ENCODE peak calls at places on chromosomes 11 and 22, in four cellular contexts. O, M, D and U are unnamed samples.

GRCh38 chr22:48569476-48570233 is 1258.0 kb downstream of the BRD1 start:
- DNase-seq in O (no peak), M (no peak), D (no peak), U (no peak)

GRCh38 chr22:43017525-43018290 is 2.8 kb upstream of the PACSIN2 start:
- DNase-seq in D (no peak), M (no peak), O (no peak), U (no peak)

GRCh38 chr11:8988329-8989234 is 15.2 kb downstream of the NRIP3 start:
- DNase-seq in D (no peak), M (no peak), O (peak; percentile 71), U (no peak)

GRCh38 chr11:103662880-103663279 is 373.6 kb upstream of the DDI1 start:
- DNase-seq in O (no peak), D (no peak), M (no peak), U (no peak)

GRCh38 chr22:41380993-41381328 is 781 bp upstream of the TEF start:
- DNase-seq in D (no peak), M (peak; percentile 69), O (peak; percentile 42), U (no peak)

GRCh38 chr11:45896392-45897068 is 10.5 kb downstream of the FREY1 start:
- DNase-seq in O (no peak), D (peak; percentile 82), M (no peak), U (no peak)

GRCh38 chr11:65897020-65897471 is 3.1 kb downstream of the FOSL1 start:
- DNase-seq in M (no peak), D (no peak), O (no peak), U (no peak)

GRCh38 chr11:120336641-120337132 is 474 bp downstream of the ARHGEF12 start:
- DNase-seq in D (peak; percentile 59), M (no peak), O (no peak), U (no peak)

GRCh38 chr11:71568707-71569349 is 3.5 kb downstream of the KRTAP5-10 start:
- DNase-seq in O (peak; percentile 2), M (no peak), D (no peak), U (no peak)

GRCh38 chr11:68009391-68010000 is 631 bp upstream of the ALDH3B1 start:
- DNase-seq in O (no peak), D (no peak), M (no peak), U (no peak)

GRCh38 chr11:75938543-75938942 is 123.5 kb downstream of the UVRAG start:
- DNase-seq in O (peak; percentile 20), M (no peak), D (no peak), U (no peak)

GRCh38 chr11:122779047-122779629 is 59.2 kb upstream of the CRTAM start:
- DNase-seq in M (no peak), O (no peak), D (no peak), U (no peak)

GRCh38 chr11:119222308-119222707 is 16.2 kb downstream of the CBL start:
- DNase-seq in M (no peak), D (no peak), O (no peak), U (no peak)

GRCh38 chr11:119852741-119853140 is 123.7 kb upstream of the NECTIN1 start:
- DNase-seq in M (no peak), D (no peak), O (no peak), U (no peak)

GRCh38 chr11:2663506-2663905 is 36.3 kb downstream of the KCNQ1OT1 start:
- DNase-seq in O (no peak), M (no peak), D (no peak), U (no peak)

GRCh38 chr22:44051961-44052360 is 27.9 kb downstream of the PARVB start:
- DNase-seq in M (no peak), O (no peak), D (no peak), U (no peak)

GRCh38 chr11:129728571-129728970 is 87.1 kb upstream of the TMEM45B start:
- DNase-seq in D (no peak), O (peak; percentile 68), M (no peak), U (no peak)

GRCh38 chr22:49826603-49827306 is 918 bp downstream of the BRD1 start:
- DNase-seq in D (no peak), O (peak; percentile 11), M (no peak), U (no peak)

GRCh38 chr11:121478226-121478894 is 25.6 kb upstream of the SORL1-AS1 start:
- DNase-seq in D (no peak), O (peak; percentile 81), M (no peak), U (no peak)

GRCh38 chr22:48758905-48759875 is 1068.5 kb downstream of the BRD1 start:
- DNase-seq in O (no peak), M (no peak), D (peak; percentile 5), U (no peak)

GRCh38 chr22:46381142-46381541 is 45.6 kb downstream of the TRMU start:
- DNase-seq in D (no peak), M (no peak), O (peak; percentile 71), U (no peak)

GRCh38 chr11:114059984-114060401 is 482 bp downstream of the ZBTB16 start:
- DNase-seq in D (no peak), M (no peak), O (no peak), U (no peak)

GRCh38 chr11:94243571-94244229 is 60.7 kb upstream of the IZUMO1R start:
- DNase-seq in D (no peak), M (no peak), O (no peak), U (no peak)

GRCh38 chr11:93329936-93330445 is 551 bp upstream of the DEUP1 start:
- DNase-seq in D (peak; percentile 36), M (no peak), O (peak; percentile 8), U (no peak)

GRCh38 chr11:67379061-67380058 is 6.0 kb upstream of the CLCF1 start:
- DNase-seq in O (peak; percentile 61), D (no peak), M (no peak), U (no peak)

GRCh38 chr11:16317712-16318111 is 38.6 kb downstream of the SOX6 start:
- DNase-seq in O (no peak), M (no peak), D (no peak), U (no peak)

GRCh38 chr22:30611197-30611596 is 4.2 kb downstream of the TCN2 start:
- DNase-seq in M (no peak), O (peak; percentile 51), D (no peak), U (no peak)

GRCh38 chr22:41979423-41980250 is 10.4 kb downstream of the SEPTIN3 start:
- DNase-seq in M (no peak), D (no peak), O (no peak), U (no peak)

GRCh38 chr22:40251106-40251505 is 73.4 kb downstream of the TNRC6B start:
- DNase-seq in O (peak; percentile 39), M (no peak), D (no peak), U (no peak)

DNA sequence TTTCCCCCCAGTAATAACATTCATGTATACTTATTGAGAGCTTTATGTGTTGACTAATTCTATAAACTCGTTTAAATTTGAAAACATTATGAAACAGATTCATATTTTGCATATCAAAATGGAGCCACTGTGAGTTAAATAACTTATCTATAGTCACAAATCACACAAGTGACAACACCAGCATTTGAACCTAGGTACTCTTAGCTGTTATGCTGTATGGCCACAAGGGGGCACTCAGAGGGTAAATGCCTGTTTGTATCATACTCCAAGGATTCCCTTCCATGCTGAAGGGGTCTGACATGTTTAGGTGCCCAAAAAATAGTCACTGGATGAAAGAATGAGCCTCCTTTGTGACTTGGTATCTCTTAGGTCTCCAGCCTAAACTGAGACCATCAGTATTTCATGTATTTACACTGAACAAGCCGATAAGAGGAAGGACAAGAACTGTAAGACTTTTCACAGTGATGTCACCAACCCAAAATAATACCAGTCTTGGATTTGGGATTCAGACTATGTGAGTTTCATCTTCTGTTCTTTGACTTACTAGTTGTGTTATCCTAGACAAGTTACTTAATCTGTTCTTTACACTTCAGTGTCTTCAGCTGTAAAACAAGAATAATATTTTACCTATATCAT is 12.2 kb upstream of the OR52D1 start:
- DNase-seq in D (peak; percentile 43), O (peak; percentile 48), M (peak; percentile 2), U (peak; percentile 39)
- TF ChIP-seq CTCF in D (peak; percentile 81), O (peak; percentile 70), M (peak; percentile 78), U (peak; percentile 89)

DNA sequence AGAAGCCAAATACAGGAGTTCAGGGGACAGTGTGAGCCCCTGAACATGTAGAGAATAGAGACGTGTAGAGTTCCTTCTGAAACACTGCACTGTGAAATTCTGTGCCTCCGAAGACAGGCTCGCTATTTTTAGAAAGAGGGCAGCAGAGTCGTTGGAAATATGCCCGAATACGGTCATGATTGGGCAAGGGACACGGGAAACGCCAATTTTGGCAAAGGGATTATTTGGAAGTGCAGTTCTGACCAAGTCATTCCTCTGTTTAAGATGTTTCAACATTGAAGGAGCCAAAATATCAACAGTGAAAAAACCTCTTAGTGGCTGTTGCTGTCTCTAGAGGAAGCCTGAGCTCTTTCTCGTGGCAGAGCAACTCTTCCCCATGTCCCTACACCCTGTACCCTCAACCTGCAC is 9.5 kb upstream of the CBX6 start:
- DNase-seq in O (no peak), D (no peak), M (no peak), U (no peak)
- TF ChIP-seq CTCF in O (no peak), D (no peak), M (no peak), U (no peak)

GRCh38 chr11:130829801-130830562 is 86.3 kb downstream of the SNX19 start:
- DNase-seq in D (no peak), O (no peak), M (no peak), U (no peak)

GRCh38 chr11:130828741-130829140 is 87.5 kb downstream of the SNX19 start:
- DNase-seq in D (no peak), O (no peak), M (no peak), U (no peak)

GRCh38 chr11:130826572-130826971 is 89.7 kb downstream of the SNX19 start:
- DNase-seq in O (no peak), D (no peak), M (no peak), U (no peak)

GRCh38 chr11:130825621-130826020 is 90.7 kb downstream of the SNX19 start:
- DNase-seq in O (no peak), M (no peak), D (no peak), U (no peak)

GRCh38 chr11:130827697-130828377 is 88.4 kb downstream of the SNX19 start:
- DNase-seq in D (peak; percentile 78), O (peak; percentile 78), M (no peak), U (peak; percentile 27)
- TF ChIP-seq CTCF in D (no peak), O (peak; percentile 75), M (peak; percentile 84), U (peak; percentile 82)

GRCh38 chr11:110430267-110431211 is 791 bp downstream of the FDX1 start:
- DNase-seq in D (no peak), O (peak; percentile 62), M (no peak), U (no peak)
- TF ChIP-seq CTCF in D (no peak), O (no peak), M (no peak), U (peak; percentile 12)

GRCh38 chr11:13701506-13701905 is 33.0 kb downstream of the FAR1 start:
- DNase-seq in D (no peak), M (no peak), O (no peak), U (no peak)
- TF ChIP-seq CTCF in D (no peak), M (no peak), O (no peak), U (peak; percentile 26)